ENCODE peak calls at places on chromosome 19, in six cellular contexts. C is left ventricle myocardium inferior, B is osteoblast, T is A549, H is BE2C, A is astrocyte of the spinal cord. Q is an unnamed sample.

GRCh38 chr19:19368087-19368486 is 37.4 kb upstream of the GATAD2A start:
- DNase-seq in C (no peak), B (no peak), T (no peak), H (no peak), A (no peak), Q (no peak)

GRCh38 chr19:10751109-10751972 is 33.5 kb downstream of the DNM2 start:
- DNase-seq in C (peak; percentile 42), B (peak; percentile 76), T (no peak), H (no peak), A (no peak), Q (no peak)

GRCh38 chr19:19900574-19901444 is at the start of gene ZNF93:
- DNase-seq in C (peak; percentile 94), B (peak; percentile 95), T (no peak), H (peak; percentile 95), A (peak; percentile 98), Q (peak; percentile 89)

GRCh38 chr19:20612711-20613316 is 47.2 kb upstream of the ZNF737 start:
- DNase-seq in C (no peak), B (peak; percentile 48), T (no peak), H (no peak), A (no peak), Q (no peak)

GRCh38 chr19:10388957-10389356 is 8.6 kb upstream of the TYK2 start:
- DNase-seq in C (peak; percentile 88), B (peak; percentile 94), T (peak; percentile 77), H (peak; percentile 87), A (peak; percentile 73), Q (no peak)

GRCh38 chr19:13381827-13382632 is 124.2 kb downstream of the CACNA1A start:
- DNase-seq in C (no peak), B (no peak), T (no peak), H (no peak), A (no peak), Q (no peak)

GRCh38 chr19:35037716-35038622 is 3.6 kb upstream of the HPN start:
- DNase-seq in C (no peak), B (peak; percentile 88), T (no peak), H (no peak), A (no peak), Q (no peak)

GRCh38 chr19:18290250-18291018 is 9.0 kb upstream of the JUND start:
- DNase-seq in C (peak; percentile 32), B (peak; percentile 86), T (no peak), H (no peak), A (no peak), Q (no peak)

GRCh38 chr19:13077233-13077632 is 25.4 kb downstream of the LYL1 start:
- DNase-seq in C (no peak), B (no peak), T (no peak), H (no peak), A (no peak), Q (no peak)

GRCh38 chr19:30536975-30537374 is 164.8 kb downstream of the ZNF536 start:
- DNase-seq in C (no peak), B (no peak), T (no peak), H (no peak), A (no peak), Q (no peak)

GRCh38 chr19:14516746-14517438 is 1.3 kb downstream of the DNAJB1 start:
- DNase-seq in C (no peak), B (peak; percentile 57), T (no peak), H (no peak), A (no peak), Q (no peak)

GRCh38 chr19:50607874-50608785 is 31.6 kb downstream of the SYT3 start:
- DNase-seq in C (peak; percentile 53), B (peak; percentile 98), T (peak; percentile 99), H (peak; percentile 98), A (peak; percentile 24), Q (peak; percentile 6)

GRCh38 chr19:15840833-15841232 is 25.4 kb upstream of the OR10H1 start:
- DNase-seq in C (no peak), B (no peak), T (no peak), H (no peak), A (no peak), Q (no peak)

GRCh38 chr19:19079571-19079970 is 15.8 kb downstream of the SLC25A42 start:
- DNase-seq in C (no peak), B (no peak), T (no peak), H (no peak), A (no peak), Q (no peak)

GRCh38 chr19:13044160-13044853 is 49.0 kb downstream of the NFIX start:
- DNase-seq in C (no peak), B (peak; percentile 80), T (no peak), H (no peak), A (peak; percentile 73), Q (no peak)

GRCh38 chr19:31818740-31819228 is 469.5 kb upstream of the TSHZ3 start:
- DNase-seq in C (no peak), B (no peak), T (no peak), H (no peak), A (no peak), Q (no peak)

GRCh38 chr19:47540748-47541147 is 25.9 kb upstream of the NAPA start:
- DNase-seq in C (no peak), B (peak; percentile 86), T (peak; percentile 46), H (no peak), A (peak; percentile 48), Q (no peak)

GRCh38 chr19:23774156-23774971 is 15.7 kb upstream of the ZNF681 start:
- DNase-seq in C (no peak), B (no peak), T (no peak), H (no peak), A (no peak), Q (no peak)

GRCh38 chr19:2047449-2048103 is 3.5 kb downstream of the MKNK2 start:
- DNase-seq in C (no peak), B (peak; percentile 95), T (peak; percentile 75), H (no peak), A (no peak), Q (no peak)

GRCh38 chr19:2047076-2047448 is 4.0 kb downstream of the MKNK2 start:
- DNase-seq in C (no peak), B (peak; percentile 72), T (no peak), H (no peak), A (no peak), Q (no peak)

GRCh38 chr19:2049741-2050348 is 1.2 kb downstream of the MKNK2 start:
- DNase-seq in C (peak; percentile 83), B (peak; percentile 97), T (peak; percentile 76), H (peak; percentile 71), A (peak; percentile 58), Q (no peak)

GRCh38 chr19:2048959-2049740 is 1.9 kb downstream of the MKNK2 start:
- DNase-seq in C (no peak), B (peak; percentile 95), T (no peak), H (no peak), A (no peak), Q (no peak)

DNA sequence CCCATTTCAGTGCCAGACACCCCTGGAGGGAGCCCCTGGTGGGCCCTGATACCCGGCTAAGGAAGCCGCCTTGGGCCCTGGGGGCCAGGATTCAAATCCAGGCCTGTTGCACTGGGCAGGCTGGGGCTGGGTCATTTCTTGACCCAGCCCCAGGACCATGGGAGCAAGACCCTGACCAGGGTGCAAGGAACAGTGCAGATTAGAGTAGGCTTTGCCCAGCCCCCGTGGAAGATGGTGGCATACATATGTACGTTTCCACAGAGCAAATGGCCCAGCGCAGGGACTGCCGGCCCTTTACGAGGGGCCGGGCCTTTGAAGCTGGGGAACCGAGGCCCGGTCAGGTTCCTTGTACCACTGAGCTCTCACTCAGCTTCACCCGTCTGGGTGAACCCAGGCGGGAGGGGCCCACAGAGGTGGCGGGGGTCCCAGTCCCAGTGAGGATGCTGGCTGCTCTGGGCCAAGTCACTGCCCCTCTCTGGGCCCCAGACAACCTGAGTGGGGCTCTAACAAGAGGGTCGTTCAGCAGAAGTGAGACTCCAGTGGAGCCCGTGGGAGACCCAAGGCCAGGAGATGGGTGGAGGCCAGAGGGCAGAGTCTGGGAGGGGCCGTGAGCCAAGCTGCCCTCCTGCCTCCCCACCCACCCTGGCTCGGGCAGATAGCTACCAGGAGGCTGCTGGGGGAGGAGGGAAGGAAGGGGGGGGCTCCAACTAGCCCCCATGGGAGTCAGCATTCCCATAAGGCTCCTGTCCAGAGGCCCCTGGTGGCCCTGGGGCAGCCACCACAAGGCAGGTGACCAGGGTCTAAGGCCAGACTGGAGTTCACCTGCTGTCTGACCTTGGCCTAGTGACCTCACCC is 2.7 kb downstream of the MKNK2 start:
- DNase-seq in C (no peak), B (peak; percentile 80), T (no peak), H (no peak), A (no peak), Q (no peak)
- H3K4me3 ChIP-seq in C (peak overlapping the region; percentile 96), B (no peak overlapping the region), T (peak overlapping the region; percentile 99), H (no peak overlapping the region), A (peak overlapping the region; percentile 93), Q (peak overlapping the region; percentile 93)

GRCh38 chr19:22030680-22031079 is 19.9 kb upstream of the ZNF208 start:
- DNase-seq in C (no peak), B (no peak), T (no peak), H (no peak), A (no peak), Q (no peak)
- H3K4me3 ChIP-seq in C (no peak overlapping the region), B (no peak overlapping the region), T (no peak overlapping the region), H (no peak overlapping the region), A (no peak overlapping the region), Q (no peak overlapping the region)

GRCh38 chr19:4980087-4980486 is 11.2 kb downstream of the KDM4B start:
- DNase-seq in C (no peak), B (peak; percentile 48), T (no peak), H (no peak), A (no peak), Q (no peak)

GRCh38 chr19:4976412-4977298 is 7.7 kb downstream of the KDM4B start:
- DNase-seq in C (peak; percentile 72), B (peak; percentile 92), T (peak; percentile 79), H (no peak), A (peak; percentile 86), Q (peak; percentile 89)

GRCh38 chr19:4974855-4975469 is 6.0 kb downstream of the KDM4B start:
- DNase-seq in C (no peak), B (peak; percentile 5), T (no peak), H (no peak), A (no peak), Q (no peak)

GRCh38 chr19:4979211-4979807 is 10.4 kb downstream of the KDM4B start:
- DNase-seq in C (no peak), B (peak; percentile 53), T (no peak), H (no peak), A (no peak), Q (no peak)

DNA sequence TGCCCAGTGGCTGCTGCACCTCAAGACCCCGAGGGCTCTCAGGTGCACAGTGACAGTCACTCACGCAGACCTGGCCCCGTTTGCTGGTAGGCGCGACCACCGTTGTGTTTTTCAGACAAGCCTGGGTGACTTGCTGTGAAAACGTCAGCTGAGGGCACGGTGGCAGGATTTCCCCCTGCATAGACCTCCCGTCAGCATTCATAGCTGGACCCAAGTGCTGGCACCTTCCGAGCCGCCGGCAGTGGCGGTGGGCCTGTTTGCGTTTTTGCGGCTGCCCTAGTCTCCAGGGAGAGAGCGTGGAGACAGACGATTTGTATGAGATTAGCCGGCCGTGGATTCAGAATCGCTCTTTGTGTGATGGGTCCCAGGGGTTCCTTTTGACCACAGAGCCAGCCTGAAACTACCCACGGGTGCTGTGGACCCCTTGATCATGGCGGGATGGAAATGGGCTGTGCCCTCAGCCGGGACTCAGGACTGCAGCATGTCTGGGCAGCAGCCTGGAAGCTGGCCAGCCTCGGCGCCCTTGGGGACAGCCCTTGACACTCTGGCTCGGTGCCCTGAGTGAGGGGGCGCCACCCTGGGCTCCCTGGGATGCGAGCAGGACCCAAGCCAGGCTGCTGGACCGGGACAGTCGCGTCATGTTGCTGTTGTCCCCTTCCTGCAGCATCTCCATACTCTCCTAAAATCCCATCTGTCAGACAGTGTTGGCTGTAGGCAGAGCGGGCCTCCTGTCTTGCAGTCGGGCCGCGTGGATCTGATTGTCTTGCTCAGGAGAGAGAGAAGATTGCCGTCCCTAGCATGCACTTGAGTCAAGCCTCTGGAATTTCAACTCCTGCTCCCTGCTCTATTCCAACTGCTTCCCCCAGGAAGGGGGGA is 8.6 kb downstream of the KDM4B start:
- DNase-seq in C (peak; percentile 56), B (peak; percentile 97), T (no peak), H (peak; percentile 72), A (peak; percentile 89), Q (peak; percentile 77)
- H3K4me3 ChIP-seq in C (peak overlapping the region; percentile 40), B (peak overlapping the region; percentile 40), T (no peak overlapping the region), H (peak overlapping the region; percentile 48), A (no peak overlapping the region), Q (no peak overlapping the region)

GRCh38 chr19:39413903-39414608 is 1.6 kb downstream of the PLEKHG2 start:
- DNase-seq in C (no peak), B (peak; percentile 92), T (peak; percentile 77), H (peak; percentile 61), A (no peak), Q (no peak)
- H3K4me3 ChIP-seq in C (peak overlapping the region; percentile 87), B (peak overlapping the region; percentile 83), T (peak overlapping the region; percentile 67), H (peak overlapping the region; percentile 94), A (peak overlapping the region; percentile 97), Q (peak overlapping the region; percentile 78)